ENCODE peak calls at places on chromosome 1, in seven cellular contexts. O is heart left ventricle, R is uterus, P is pancreas, C is GM23338, J is right lobe of liver, I is neural progenitor cell. G is an unnamed sample. For H3K27me3, the result is how much of the 10 kb centered on the place peaks cover.

GRCh38 chr1:157932082-157932481 is 61.4 kb upstream of the KIRREL1 start:
- DNase-seq in P (no peak), J (no peak), C (no peak), R (no peak), O (no peak), I (no peak), G (no peak)

GRCh38 chr1:116477428-116477827 is 93.4 kb downstream of the CD58 start:
- DNase-seq in O (no peak), R (no peak), P (peak), C (no peak), J (no peak), I (no peak), G (no peak)

GRCh38 chr1:61046434-61046833 is 35.9 kb upstream of the NFIA start:
- DNase-seq in P (no peak), R (no peak), J (no peak), O (no peak), C (no peak), I (no peak), G (no peak)

GRCh38 chr1:66325594-66326380 is 208.2 kb upstream of the SGIP1 start:
- DNase-seq in P (no peak), R (no peak), C (no peak), O (no peak), I (no peak), J (no peak), G (no peak)

GRCh38 chr1:23574265-23574754 is 15.0 kb upstream of the ID3 start:
- DNase-seq in R (no peak), C (no peak), O (no peak), J (no peak), P (no peak), I (no peak), G (no peak)

GRCh38 chr1:192147221-192147620 is 11.0 kb upstream of the RGS18 start:
- DNase-seq in J (no peak), I (no peak), P (no peak), O (no peak), C (no peak), R (no peak), G (no peak)

GRCh38 chr1:206911064-206911663 is 10.6 kb downstream of the FCMR start:
- DNase-seq in P (peak), R (peak), J (no peak), O (no peak), I (peak), C (peak), G (peak)

GRCh38 chr1:244226440-244226839 is 175.4 kb downstream of the ZBTB18 start:
- DNase-seq in C (no peak), O (no peak), J (no peak), P (no peak), R (no peak), I (no peak), G (peak)

GRCh38 chr1:169891539-169891885 is 2.2 kb downstream of the SCYL3 start:
- DNase-seq in C (no peak), J (no peak), I (no peak), R (no peak), O (no peak), P (peak), G (no peak)

GRCh38 chr1:38047603-38048146 is 1.1 kb upstream of the POU3F1 start:
- DNase-seq in O (no peak), I (peak), R (no peak), C (peak), J (no peak), P (no peak), G (no peak)
- H3K27me3 ChIP-seq in O (under half), I (under half), R (under half), C (half or more), J (under half), P (under half), G (under half)

GRCh38 chr1:53728196-53728595 is 10.8 kb downstream of the GLIS1 start:
- DNase-seq in I (no peak), J (no peak), R (no peak), P (no peak), O (no peak), C (no peak), G (no peak)
- H3K27me3 ChIP-seq in I (under half), J (under half), R (under half), P (under half), O (under half), C (under half), G (under half)

GRCh38 chr1:34792424-34792823 is 375 bp upstream of the GJA4 start:
- DNase-seq in O (no peak), J (no peak), R (no peak), P (no peak), I (no peak), C (peak), G (no peak)

GRCh38 chr1:34790985-34791384 is 1.8 kb upstream of the GJA4 start:
- DNase-seq in C (no peak), P (no peak), R (peak), O (peak), I (no peak), J (no peak), G (no peak)

GRCh38 chr1:34794790-34795180 is 2.0 kb downstream of the GJA4 start:
- DNase-seq in P (no peak), C (no peak), J (no peak), R (no peak), O (no peak), I (no peak), G (no peak)

GRCh38 chr1:34794001-34794789 is 1.4 kb downstream of the GJA4 start:
- DNase-seq in P (no peak), J (no peak), C (no peak), R (no peak), O (no peak), I (no peak), G (no peak)

GRCh38 chr1:34792868-34793727 is at the start of gene GJA4:
- DNase-seq in I (peak), P (no peak), J (peak), R (no peak), C (peak), O (peak), G (no peak)
- H3K27me3 ChIP-seq in I (half or more), P (under half), J (under half), R (under half), C (under half), O (under half), G (under half)

GRCh38 chr1:38175062-38175461 is 128.5 kb upstream of the POU3F1 start:
- DNase-seq in J (no peak), R (no peak), C (no peak), O (no peak), P (no peak), I (no peak), G (no peak)

GRCh38 chr1:38169121-38169520 is 122.5 kb upstream of the POU3F1 start:
- DNase-seq in O (no peak), P (no peak), C (no peak), R (no peak), I (no peak), J (no peak), G (no peak)

GRCh38 chr1:38173157-38173831 is 126.7 kb upstream of the POU3F1 start:
- DNase-seq in O (no peak), R (no peak), C (no peak), J (no peak), P (no peak), I (no peak), G (no peak)

GRCh38 chr1:38178236-38178635 is 131.6 kb upstream of the POU3F1 start:
- DNase-seq in C (no peak), R (no peak), I (no peak), O (no peak), J (no peak), P (no peak), G (no peak)

DNA sequence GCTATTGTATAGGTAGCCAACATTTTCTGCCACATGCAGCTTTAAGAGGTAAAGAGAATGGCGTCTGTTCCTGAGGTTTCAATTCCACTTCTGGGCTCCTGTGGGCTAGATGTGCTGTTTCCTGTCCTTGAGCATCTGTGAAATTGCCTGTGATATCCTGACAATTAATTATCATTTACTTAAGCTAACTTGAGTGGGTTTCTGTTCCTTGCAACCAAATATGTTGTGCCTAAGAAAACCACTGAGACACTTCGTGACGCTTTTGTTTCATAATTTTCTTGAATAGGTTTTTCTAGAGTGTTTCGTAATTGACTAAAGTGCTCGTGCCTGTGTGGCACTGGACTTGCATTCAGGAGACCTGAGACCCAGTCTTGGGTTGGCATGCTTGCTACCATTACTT is 127.3 kb upstream of the POU3F1 start:
- DNase-seq in R (no peak), J (no peak), C (no peak), P (no peak), O (no peak), I (no peak), G (no peak)
- H3K27me3 ChIP-seq in R (under half), J (under half), C (under half), P (under half), O (under half), I (under half), G (under half)